ENCODE peak calls at places on chromosomes 7 and 10, in eight cellular contexts. N, R, Y, C, H, M, X and V are unnamed samples. For H3K36me3, the result is how much of the 10 kb centered on the place peaks cover.

GRCh38 chr10:34045571-34046190 is 711.2 kb upstream of the NRP1 start:
- DNase-seq in M (no peak), R (peak), X (no peak), N (no peak), H (no peak), C (no peak), Y (no peak), V (no peak)

GRCh38 chr7:151978616-151979015 is 22.4 kb downstream of the GALNTL5 start:
- DNase-seq in N (no peak), C (no peak), H (no peak), Y (no peak), M (no peak), R (no peak), X (no peak), V (no peak)

GRCh38 chr7:47478926-47479791 is 102.8 kb downstream of the TNS3 start:
- DNase-seq in R (no peak), Y (no peak), N (no peak), X (no peak), H (no peak), C (no peak), M (no peak), V (no peak)

GRCh38 chr7:150756858-150757257 is 19.6 kb downstream of the GIMAP5 start:
- DNase-seq in R (no peak), Y (no peak), N (peak), H (no peak), C (no peak), X (no peak), M (no peak), V (no peak)

GRCh38 chr7:123729217-123729578 is 19.6 kb downstream of the WASL start:
- DNase-seq in X (no peak), C (no peak), R (no peak), M (no peak), Y (no peak), H (no peak), N (no peak), V (no peak)

GRCh38 chr7:91243591-91244368 is 20.5 kb upstream of the FZD1 start:
- DNase-seq in R (no peak), M (no peak), Y (no peak), X (no peak), C (no peak), H (no peak), N (no peak), V (no peak)

GRCh38 chr10:12934777-12935176 is 66.7 kb downstream of the CCDC3 start:
- DNase-seq in C (no peak), H (no peak), M (no peak), R (peak), Y (no peak), N (no peak), X (no peak), V (no peak)

GRCh38 chr7:158018061-158018796 is 569.4 kb downstream of the PTPRN2 start:
- DNase-seq in H (no peak), N (no peak), R (no peak), C (no peak), Y (peak), X (peak), M (no peak), V (no peak)

GRCh38 chr7:114653391-114654088 is 238.9 kb downstream of the FOXP2 start:
- DNase-seq in R (no peak), H (no peak), Y (no peak), C (no peak), M (no peak), N (peak), X (no peak), V (no peak)

GRCh38 chr10:64385355-64385754 is 864.2 kb downstream of the REEP3 start:
- DNase-seq in M (no peak), Y (no peak), R (no peak), C (no peak), X (no peak), N (no peak), H (no peak), V (no peak)

GRCh38 chr7:1709900-1710299 is 39.8 kb downstream of the ELFN1 start:
- DNase-seq in R (no peak), M (no peak), C (no peak), X (no peak), N (no peak), Y (no peak), H (no peak), V (no peak)

GRCh38 chr7:142412551-142413193 is 154.8 kb upstream of the PRSS58 start:
- DNase-seq in M (no peak), X (no peak), N (peak), Y (no peak), C (no peak), H (no peak), R (peak), V (no peak)

GRCh38 chr7:109256762-109257560 is 687.3 kb downstream of the DNAJB9 start:
- DNase-seq in R (no peak), N (no peak), Y (no peak), H (no peak), X (no peak), C (no peak), M (no peak), V (no peak)
- TF ChIP-seq CTCF in R (no peak), N (no peak), Y (no peak), H (no peak), X (no peak), C (no peak), M (no peak), V (no peak)

DNA sequence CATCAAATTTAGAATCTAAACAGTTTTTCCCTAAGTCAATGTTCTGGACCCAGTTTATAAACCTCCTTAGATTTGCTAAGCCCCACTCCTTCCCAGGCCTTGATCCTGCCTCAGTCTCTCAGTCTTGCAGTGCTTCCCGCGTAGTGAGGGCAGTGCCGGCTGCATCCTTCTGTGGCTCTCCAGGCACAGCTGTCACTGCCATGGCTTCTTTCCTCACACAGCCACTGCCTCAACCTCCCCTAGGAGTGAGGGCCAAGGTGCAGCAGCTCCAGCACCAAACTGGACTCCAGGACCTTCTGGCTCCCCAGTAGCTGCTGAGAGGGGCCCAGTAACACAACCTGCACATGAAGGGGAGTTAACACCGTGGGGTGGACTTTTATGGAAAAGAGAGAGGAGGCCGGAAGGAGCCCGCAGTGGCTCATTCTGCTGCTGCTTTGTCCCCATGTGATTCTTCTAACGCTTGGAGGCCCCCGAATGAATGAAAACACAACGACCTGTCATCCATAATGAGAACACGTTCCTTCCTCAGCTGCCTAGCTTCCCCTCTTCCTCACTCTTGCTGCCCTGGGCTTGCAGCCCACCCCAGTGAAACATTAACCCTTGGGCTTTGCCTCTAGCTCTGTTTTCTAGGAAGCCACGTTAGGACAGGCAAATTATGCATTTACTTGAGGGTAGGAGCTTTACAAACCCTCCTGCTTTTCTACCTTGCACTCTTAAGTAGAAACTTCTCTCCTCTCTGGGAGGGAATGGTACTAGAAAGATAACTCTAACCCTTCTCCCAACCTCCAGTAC is 16.0 kb upstream of the UBE2H start:
- DNase-seq in X (no peak), M (no peak), N (no peak), H (no peak), R (no peak), Y (no peak), C (no peak), V (no peak)
- H3K27ac ChIP-seq in X (no peak), M (no peak), N (no peak), H (no peak), R (no peak), Y (no peak), C (no peak), V (peak)

GRCh38 chr7:37109853-37110252 is 338.8 kb downstream of the ELMO1 start:
- DNase-seq in C (no peak), R (no peak), N (peak), X (no peak), H (no peak), Y (no peak), M (no peak), V (no peak)
- H3K36me3 ChIP-seq in C (under half), R (under half), N (under half), X (under half), H (under half), Y (under half), M (under half), V (under half)

DNA sequence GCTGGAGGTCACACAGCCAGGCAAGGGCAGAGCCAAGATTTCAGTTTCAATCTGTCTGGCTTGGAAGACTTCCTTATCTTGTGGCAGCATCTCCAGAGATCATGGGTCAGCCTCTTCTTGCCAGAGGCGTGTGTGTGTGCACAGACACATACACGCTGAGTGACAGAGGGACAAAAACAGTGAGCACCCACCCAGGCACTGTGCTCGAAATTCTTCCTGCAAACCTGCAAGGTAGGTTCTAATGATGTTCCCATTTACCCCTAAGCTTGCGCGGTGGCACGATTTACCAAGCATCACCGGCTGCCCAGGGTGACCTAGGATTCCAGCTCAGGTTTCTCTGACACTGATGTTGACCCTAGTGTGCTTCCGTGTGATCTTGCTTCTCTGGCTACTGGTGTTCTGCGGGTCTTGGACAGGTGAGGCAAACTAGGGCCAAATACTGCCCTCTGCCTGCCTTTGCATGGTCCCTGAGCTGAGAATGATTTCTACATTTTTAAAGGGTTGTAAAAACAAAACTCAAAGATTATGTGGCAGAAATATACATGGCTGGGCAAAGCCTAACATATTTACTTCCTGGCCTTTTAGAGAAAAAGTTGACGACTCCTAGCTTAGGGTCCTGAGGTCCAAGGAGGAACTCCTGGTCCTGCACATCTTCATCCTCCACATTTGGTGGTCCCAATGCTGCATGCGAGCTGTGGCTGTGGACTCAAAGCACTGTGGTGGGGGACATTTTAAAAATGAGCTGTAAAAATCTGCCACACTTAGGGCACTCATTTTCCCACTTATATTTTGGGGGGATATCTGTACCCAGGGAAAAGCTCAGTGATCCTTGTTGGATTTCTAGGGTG is 268.5 kb downstream of the RPS24 start:
- DNase-seq in N (peak), C (no peak), H (peak), Y (no peak), M (no peak), X (no peak), R (no peak), V (no peak)
- TF ChIP-seq CTCF in N (peak), C (no peak), H (no peak), Y (no peak), M (no peak), X (no peak), R (peak), V (no peak)

DNA sequence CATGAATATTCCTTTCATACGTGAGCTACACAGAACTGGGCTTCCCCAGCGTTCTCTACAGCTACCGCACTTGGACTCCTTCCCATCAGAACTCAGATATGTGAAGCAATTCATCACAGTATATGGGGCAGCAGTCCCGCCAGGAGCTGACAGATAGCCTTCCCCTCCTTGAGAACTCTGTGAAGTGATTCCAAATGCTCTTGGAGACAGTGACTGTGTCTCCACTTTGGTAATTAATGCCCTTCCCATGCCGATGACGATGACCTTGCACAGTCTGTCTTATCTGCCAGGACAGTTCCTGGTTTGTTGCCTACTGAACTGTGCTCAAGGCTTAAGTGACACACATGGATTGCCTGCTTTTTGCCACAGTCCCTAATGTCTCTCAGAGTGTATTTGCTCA is 75.0 kb upstream of the AFAP1L2 start:
- DNase-seq in H (peak), M (no peak), N (peak), R (no peak), C (peak), Y (no peak), X (no peak), V (no peak)
- H3K27ac ChIP-seq in H (peak), M (no peak), N (peak), R (no peak), C (peak), Y (no peak), X (no peak), V (no peak)

DNA sequence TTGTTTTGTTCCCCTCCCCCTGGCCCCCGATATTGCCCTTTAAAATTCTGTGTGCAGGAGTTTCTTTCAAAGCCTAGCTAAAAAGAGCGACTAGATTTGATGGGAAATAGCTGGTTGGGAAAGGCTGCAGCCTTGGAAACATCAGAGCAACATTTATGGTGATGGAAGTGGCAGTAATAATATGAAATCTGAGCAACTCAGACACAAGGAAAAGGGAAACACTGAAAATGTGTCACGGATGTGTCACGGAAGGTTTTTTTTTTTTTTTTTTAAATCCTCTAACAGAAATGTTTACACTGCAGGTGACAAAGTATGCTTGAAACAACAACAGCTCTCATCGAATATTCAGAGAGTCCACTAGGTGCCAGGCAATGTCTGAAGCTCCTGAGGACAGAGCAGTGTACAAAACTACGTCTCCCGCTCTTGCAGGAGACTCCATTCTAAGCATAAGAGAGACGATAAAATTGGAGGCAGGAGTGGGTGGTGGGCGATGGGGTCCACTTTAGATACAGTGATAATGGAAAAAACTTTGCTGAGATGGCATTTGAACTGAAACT is 143.0 kb downstream of the RSU1 start:
- DNase-seq in R (no peak), X (no peak), N (no peak), H (no peak), M (no peak), C (no peak), Y (no peak), V (no peak)
- H3K36me3 ChIP-seq in R (under half), X (under half), N (under half), H (under half), M (under half), C (under half), Y (under half), V (under half)